ENCODE peak calls at places on chromosome 16, in ten cellular contexts. G is H1, K is Panc1, U is sigmoid colon, Y is left lung, W is transverse colon, D is HCT116, H is thoracic aorta, I is tibial artery, E is heart right ventricle. Q is an unnamed sample. For H3K27me3, the result is how much of the 10 kb centered on the place peaks cover.

GRCh38 chr16:71767060-71767900 is 41.4 kb downstream of the AP1G1 start:
- DNase-seq in I (no peak), K (no peak), H (no peak), D (no peak), W (no peak), G (no peak), E (no peak), U (no peak), Y (no peak), Q (no peak)

GRCh38 chr16:17331071-17331521 is 139.7 kb downstream of the XYLT1 start:
- DNase-seq in H (peak), D (no peak), W (no peak), G (no peak), I (peak), K (no peak), Y (no peak), E (peak), U (peak), Q (no peak)

GRCh38 chr16:82741073-82741615 is 114.4 kb downstream of the CDH13 start:
- DNase-seq in K (no peak), E (no peak), W (no peak), D (no peak), U (no peak), H (no peak), I (no peak), Y (no peak), G (no peak), Q (no peak)

GRCh38 chr16:5175263-5175662 is 77.7 kb upstream of the EEF2KMT start:
- DNase-seq in I (no peak), K (no peak), Y (no peak), U (no peak), W (peak), D (no peak), G (no peak), E (no peak), H (no peak), Q (no peak)

GRCh38 chr16:50332599-50332998 is 36.2 kb downstream of the BRD7 start:
- DNase-seq in H (no peak), D (no peak), I (no peak), W (no peak), E (no peak), K (no peak), G (no peak), U (no peak), Y (no peak), Q (no peak)

GRCh38 chr16:78479723-78480122 is 380.3 kb downstream of the WWOX start:
- DNase-seq in K (no peak), I (no peak), D (no peak), G (no peak), E (no peak), W (no peak), Y (no peak), U (no peak), H (no peak), Q (no peak)

GRCh38 chr16:27446721-27447120 is 44.7 kb downstream of the IL21R start:
- DNase-seq in H (no peak), Y (no peak), G (no peak), K (no peak), W (peak), D (no peak), U (no peak), I (no peak), E (no peak), Q (no peak)

GRCh38 chr16:66537236-66537635 is 12.7 kb downstream of the TK2 start:
- DNase-seq in D (no peak), E (no peak), I (no peak), Y (no peak), H (no peak), K (no peak), W (no peak), G (no peak), U (no peak), Q (no peak)

GRCh38 chr16:46715769-46716305 is 26.4 kb downstream of the ORC6 start:
- DNase-seq in G (peak), W (no peak), K (no peak), E (peak), U (no peak), D (no peak), Y (no peak), I (no peak), H (no peak), Q (no peak)

GRCh38 chr16:22386976-22387375 is 12.6 kb upstream of the CDR2 start:
- DNase-seq in G (no peak), D (no peak), Y (no peak), H (no peak), U (no peak), I (no peak), E (no peak), K (no peak), W (no peak), Q (no peak)

GRCh38 chr16:87060026-87060986 is 256.9 kb downstream of the C16orf95 start:
- DNase-seq in D (no peak), W (no peak), H (no peak), E (no peak), I (peak), U (no peak), K (no peak), Y (no peak), G (no peak), Q (no peak)

GRCh38 chr16:87064731-87065720 is 252.2 kb downstream of the C16orf95 start:
- DNase-seq in W (no peak), H (no peak), G (no peak), Y (no peak), U (peak), E (no peak), I (no peak), K (no peak), D (no peak), Q (no peak)

GRCh38 chr16:87061521-87061920 is 255.7 kb downstream of the C16orf95 start:
- DNase-seq in I (no peak), U (no peak), H (no peak), W (no peak), K (no peak), G (no peak), E (no peak), Y (no peak), D (no peak), Q (no peak)

GRCh38 chr16:87063543-87063942 is 253.6 kb downstream of the C16orf95 start:
- DNase-seq in Y (no peak), H (no peak), U (peak), E (no peak), G (no peak), I (no peak), W (no peak), K (no peak), D (no peak), Q (no peak)

DNA sequence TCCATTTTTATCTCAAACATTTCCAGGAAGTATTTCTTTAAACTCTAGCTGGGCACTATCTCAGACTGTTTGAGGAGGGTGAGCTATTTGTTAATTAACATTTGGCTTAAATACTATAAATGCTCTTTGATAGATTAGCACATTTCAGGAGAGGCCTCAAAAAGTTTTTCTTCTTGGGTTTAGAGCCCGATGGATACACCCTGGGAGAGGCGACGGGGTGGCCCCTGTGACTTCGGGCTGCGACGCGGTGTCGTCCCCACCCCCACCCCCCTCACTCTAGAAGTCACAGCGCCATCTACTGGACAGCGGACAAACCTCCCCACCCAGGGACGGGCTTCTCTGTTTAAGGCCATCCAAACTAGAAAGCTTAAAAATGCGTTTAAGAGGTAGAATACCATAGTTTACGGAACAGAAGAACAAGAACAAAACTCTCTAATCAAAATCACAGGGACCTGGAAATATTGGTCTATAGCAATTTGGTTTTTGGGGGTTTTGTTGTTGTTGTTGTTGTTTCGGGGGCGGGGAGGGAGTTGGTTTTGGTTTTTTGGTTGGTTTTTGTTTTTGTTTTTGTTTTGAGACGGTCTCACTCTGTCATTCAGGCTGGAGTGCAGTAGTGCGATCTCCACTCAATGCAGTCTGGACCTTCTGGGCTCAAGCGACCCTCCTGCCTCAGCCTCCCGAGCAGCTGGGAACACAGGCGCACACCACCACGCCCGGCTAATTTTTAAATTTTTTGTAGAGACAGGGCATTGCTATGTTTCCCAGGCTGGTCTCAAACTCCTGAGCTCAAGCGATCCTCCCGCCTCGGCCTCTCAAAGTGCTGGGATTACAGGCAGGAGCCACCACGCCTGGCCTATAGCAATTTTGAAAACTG is 254.4 kb downstream of the C16orf95 start:
- DNase-seq in H (peak), E (peak), Y (peak), D (peak), K (peak), I (peak), U (peak), W (peak), G (peak), Q (peak)
- H3K4me3 ChIP-seq in H (peak), E (no peak), Y (no peak), D (peak), K (peak), I (peak), U (no peak), W (no peak), G (no peak), Q (no peak)

DNA sequence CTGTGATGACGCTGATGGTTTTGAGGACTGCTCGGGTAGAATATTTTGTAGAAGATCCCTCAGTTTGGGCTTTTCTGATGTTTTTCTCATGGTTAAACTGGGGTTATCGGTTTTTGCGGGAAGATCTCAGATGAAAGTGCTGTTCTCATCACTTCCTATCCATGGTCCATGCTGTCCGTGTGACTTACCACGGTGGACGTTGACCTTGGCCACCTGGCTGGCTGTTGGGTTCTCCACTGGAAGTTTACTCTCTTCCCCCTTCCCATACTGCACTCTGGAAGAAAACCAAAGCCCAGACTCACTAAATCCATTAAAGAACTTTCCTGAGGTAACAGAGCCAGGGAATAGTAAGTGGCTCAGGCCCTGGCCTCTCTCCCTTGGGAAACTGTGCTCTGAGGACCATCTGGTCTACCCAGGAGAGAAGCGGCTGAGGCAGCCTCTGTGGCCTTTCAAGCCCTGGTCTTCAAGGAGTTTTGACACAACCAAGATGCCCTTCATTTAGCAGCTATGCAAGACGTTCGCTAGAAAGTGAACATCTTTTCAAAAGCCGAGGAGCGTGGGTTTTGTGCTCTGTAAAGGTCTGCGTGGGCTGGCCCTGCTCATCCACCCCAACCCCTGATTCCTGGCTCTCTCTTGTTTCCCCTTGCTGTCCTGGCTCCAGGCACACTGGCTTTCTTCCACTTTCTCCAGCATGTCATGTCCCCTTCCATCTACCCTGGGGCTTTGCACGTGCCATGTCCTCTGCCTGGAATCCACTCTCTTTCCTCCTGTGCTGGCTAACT is 43.1 kb downstream of the IRF8 start:
- DNase-seq in U (no peak), D (no peak), E (no peak), I (no peak), Y (no peak), K (no peak), H (no peak), G (no peak), W (no peak), Q (no peak)
- H3K27me3 ChIP-seq in U (under half), D (half or more), E (under half), I (under half), Y (under half), K (under half), H (under half), G (under half), W (under half), Q (under half)

GRCh38 chr16:75535211-75535843 is 581 bp downstream of the CHST5 start:
- DNase-seq in K (no peak), H (no peak), W (no peak), Y (no peak), G (no peak), U (no peak), I (no peak), D (no peak), E (no peak), Q (no peak)
- TF ChIP-seq CTCF in K (no peak), H (no peak), W (no peak), Y (no peak), G (no peak), U (no peak), I (no peak), D (no peak), E (no peak), Q (no peak)

GRCh38 chr16:14284371-14284770 is 213.3 kb downstream of the MRTFB start:
- DNase-seq in G (peak), E (no peak), Y (no peak), W (no peak), U (no peak), D (no peak), H (no peak), I (no peak), K (no peak), Q (no peak)
- H3K4me3 ChIP-seq in G (peak), E (peak), Y (no peak), W (no peak), U (no peak), D (peak), H (no peak), I (peak), K (peak), Q (no peak)

DNA sequence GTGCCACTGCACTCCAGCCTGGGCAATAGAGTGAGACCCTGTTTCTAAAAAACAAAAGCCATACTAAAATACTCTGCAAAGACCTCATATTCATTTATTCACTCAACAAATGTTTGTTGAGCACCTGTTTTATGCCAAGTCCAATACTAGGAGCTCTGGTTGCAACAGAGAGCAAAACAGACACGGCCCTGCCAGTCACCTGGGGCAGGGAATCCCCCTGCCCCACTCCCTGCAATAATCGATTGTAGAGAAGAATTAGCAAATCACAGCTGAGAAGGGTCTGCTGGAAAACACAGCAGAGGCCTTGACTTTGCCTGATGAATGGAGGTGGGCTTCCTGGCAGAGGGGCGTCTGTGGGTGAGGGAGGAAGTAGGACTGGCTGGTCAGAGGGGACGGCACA is 50.8 kb downstream of the IRF8 start:
- DNase-seq in Y (no peak), H (no peak), G (no peak), E (no peak), D (no peak), W (no peak), U (no peak), I (no peak), K (no peak), Q (no peak)
- H3K27me3 ChIP-seq in Y (under half), H (under half), G (under half), E (half or more), D (half or more), W (under half), U (under half), I (half or more), K (under half), Q (under half)

GRCh38 chr16:80846275-80847013 is 42.0 kb upstream of the CDYL2 start:
- DNase-seq in G (no peak), D (no peak), K (no peak), U (no peak), I (no peak), W (no peak), E (no peak), H (no peak), Y (no peak), Q (no peak)

GRCh38 chr16:80852261-80852872 is 48.0 kb upstream of the CDYL2 start:
- DNase-seq in I (no peak), W (peak), G (peak), E (no peak), U (no peak), H (no peak), D (peak), K (no peak), Y (no peak), Q (no peak)
- TF ChIP-seq CTCF in I (no peak), W (peak), G (peak), E (no peak), U (no peak), H (peak), D (peak), K (peak), Y (no peak), Q (peak)

GRCh38 chr16:30758988-30759461 is 2.8 kb downstream of the CFAP119 start:
- DNase-seq in K (no peak), I (no peak), G (no peak), W (no peak), U (peak), D (no peak), H (no peak), Y (peak), E (no peak), Q (no peak)
- H3K4me3 ChIP-seq in K (no peak), I (no peak), G (no peak), W (no peak), U (no peak), D (no peak), H (no peak), Y (no peak), E (no peak), Q (no peak)

GRCh38 chr16:86089341-86089900 is 190.5 kb downstream of the IRF8 start:
- DNase-seq in E (no peak), D (no peak), U (peak), H (no peak), G (no peak), W (no peak), Y (peak), K (no peak), I (no peak), Q (no peak)
- H3K27me3 ChIP-seq in E (under half), D (under half), U (under half), H (under half), G (under half), W (under half), Y (under half), K (under half), I (under half), Q (under half)

GRCh38 chr16:85193876-85194275 is 81.6 kb upstream of the CIBAR2 start:
- DNase-seq in E (no peak), U (no peak), I (no peak), K (no peak), G (no peak), H (no peak), D (no peak), Y (no peak), W (no peak), Q (no peak)

GRCh38 chr16:85192736-85193493 is 80.6 kb upstream of the CIBAR2 start:
- DNase-seq in I (no peak), Y (no peak), K (no peak), W (no peak), D (no peak), E (no peak), H (no peak), U (no peak), G (no peak), Q (no peak)

GRCh38 chr16:85195271-85195647 is 83.0 kb upstream of the CIBAR2 start:
- DNase-seq in Y (no peak), I (no peak), G (no peak), D (no peak), U (no peak), E (no peak), H (no peak), W (no peak), K (no peak), Q (no peak)

GRCh38 chr16:85195884-85196816 is 83.9 kb upstream of the CIBAR2 start:
- DNase-seq in K (no peak), W (peak), I (no peak), U (peak), E (no peak), G (no peak), Y (no peak), D (no peak), H (no peak), Q (no peak)

DNA sequence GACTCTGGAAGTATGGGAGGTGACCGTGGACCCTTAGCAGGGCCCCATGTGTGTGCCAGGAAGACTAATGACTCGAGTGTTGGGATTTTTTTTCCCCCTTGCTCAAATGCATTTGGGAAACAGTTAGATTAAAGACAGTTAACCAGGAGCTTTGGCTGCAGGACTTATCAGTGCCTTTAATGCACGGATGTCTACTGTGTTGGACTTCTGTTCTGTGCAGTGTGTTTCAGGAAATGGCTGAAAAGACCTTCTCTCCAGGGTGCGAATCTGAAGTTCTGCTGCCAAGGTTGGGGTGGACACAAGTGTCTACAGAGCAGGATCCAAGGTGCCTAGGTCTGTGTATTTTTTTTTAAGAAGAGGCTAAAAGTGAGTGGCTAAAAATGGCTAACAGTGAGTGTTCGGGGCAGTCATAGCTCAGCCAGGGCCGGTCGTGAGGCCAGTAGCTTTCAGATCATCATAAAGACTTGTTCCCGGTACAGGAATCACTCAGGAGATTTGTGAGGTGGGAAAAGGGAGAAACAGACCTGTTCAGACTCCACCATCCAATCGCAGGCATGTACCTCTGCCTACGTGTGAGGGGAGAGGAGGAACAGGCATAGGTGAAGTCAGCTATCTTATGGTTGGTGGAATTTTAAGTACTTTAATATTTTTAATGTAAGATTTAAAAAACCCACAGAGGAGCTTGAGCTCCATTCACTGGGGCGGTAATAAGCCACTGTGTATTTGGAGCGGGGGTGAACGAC is 82.4 kb upstream of the CIBAR2 start:
- DNase-seq in W (no peak), E (no peak), K (no peak), I (no peak), Y (no peak), U (no peak), D (no peak), H (no peak), G (no peak), Q (no peak)
- TF ChIP-seq CTCF in W (no peak), E (no peak), K (no peak), I (no peak), Y (no peak), U (no peak), D (no peak), H (no peak), G (no peak), Q (no peak)